ENCODE peak calls at places on chromosomes 12 and 14, in four cellular contexts. T is hepatocyte, P is GM23338, H is HCT116. Q is an unnamed sample.

GRCh38 chr12:19689801-19690472 is 250.6 kb downstream of the AEBP2 start:
- DNase-seq in T (no peak), H (peak), P (no peak), Q (no peak)

GRCh38 chr14:50023671-50024490 is 92.5 kb downstream of the VCPKMT start:
- DNase-seq in H (no peak), P (no peak), T (no peak), Q (no peak)

GRCh38 chr14:68684466-68685418 is 108.1 kb downstream of the ZFP36L1 start:
- DNase-seq in H (no peak), P (no peak), T (no peak), Q (peak)

GRCh38 chr14:101635238-101636080 is 74.2 kb downstream of the DIO3 start:
- DNase-seq in T (no peak), P (no peak), H (no peak), Q (no peak)

GRCh38 chr12:2804390-2805145 is 7.9 kb upstream of the ITFG2 start:
- DNase-seq in T (peak), P (no peak), H (no peak), Q (no peak)

GRCh38 chr14:31449971-31450610 is 7.2 kb downstream of the DTD2 start:
- DNase-seq in P (peak), T (peak), H (peak), Q (peak)

GRCh38 chr12:99259040-99259934 is 388.3 kb upstream of the GARIN6 start:
- DNase-seq in H (no peak), T (no peak), P (peak), Q (no peak)

GRCh38 chr12:130973109-130973508 is 19.4 kb downstream of the ADGRD1 start:
- DNase-seq in P (no peak), T (no peak), H (no peak), Q (no peak)

GRCh38 chr14:34081126-34081575 is 130.3 kb upstream of the EGLN3 start:
- DNase-seq in H (no peak), T (no peak), P (no peak), Q (no peak)

GRCh38 chr12:64682572-64683277 is 72.4 kb downstream of the RASSF3 start:
- DNase-seq in P (peak), H (no peak), T (peak), Q (no peak)

GRCh38 chr12:124727244-124727673 is 136.4 kb downstream of the SCARB1 start:
- DNase-seq in P (no peak), H (peak), T (no peak), Q (peak)

GRCh38 chr14:70707138-70708038 is 65.7 kb downstream of the TTC9 start:
- DNase-seq in P (peak), H (peak), T (peak), Q (peak)

GRCh38 chr14:78970677-78971076 is 800.5 kb downstream of the NRXN3 start:
- DNase-seq in T (no peak), P (no peak), H (no peak), Q (no peak)

GRCh38 chr14:102418169-102418852 is 55.6 kb downstream of the TECPR2 start:
- DNase-seq in T (no peak), P (no peak), H (no peak), Q (no peak)

GRCh38 chr12:94147377-94147990 is 893 bp upstream of the PLXNC1 start:
- DNase-seq in H (no peak), T (no peak), P (no peak), Q (peak)

GRCh38 chr14:40920380-40920779 is 686.3 kb upstream of the LRFN5 start:
- DNase-seq in T (no peak), P (no peak), H (no peak), Q (no peak)

GRCh38 chr14:40336846-40337245 is 904.6 kb upstream of the FBXO33 start:
- DNase-seq in H (no peak), P (peak), T (no peak), Q (no peak)

GRCh38 chr14:52363001-52363704 is 49.0 kb downstream of the PTGER2 start:
- DNase-seq in H (no peak), P (no peak), T (no peak), Q (no peak)

GRCh38 chr14:69711471-69712216 is 55.3 kb upstream of the SRSF5 start:
- DNase-seq in H (no peak), T (no peak), P (no peak), Q (no peak)

GRCh38 chr14:23436327-23437141 is 1.1 kb upstream of the MYH7 start:
- DNase-seq in H (no peak), P (no peak), T (peak), Q (no peak)

GRCh38 chr12:82430541-82431145 is 72.3 kb downstream of the METTL25 start:
- DNase-seq in H (no peak), P (no peak), T (no peak), Q (no peak)

GRCh38 chr14:77302926-77303325 is 17.8 kb downstream of the POMT2 start:
- DNase-seq in P (no peak), T (peak), H (peak), Q (no peak)

GRCh38 chr12:78746001-78746400 is 118.6 kb upstream of the SYT1 start:
- DNase-seq in T (no peak), H (no peak), P (no peak), Q (no peak)

GRCh38 chr14:61653507-61653906 is 41.8 kb upstream of the HIF1A start:
- DNase-seq in P (no peak), H (no peak), T (peak), Q (no peak)

GRCh38 chr14:74910556-74910955 is 12.5 kb downstream of the RPS6KL1 start:
- DNase-seq in P (no peak), T (no peak), H (no peak), Q (peak)

GRCh38 chr12:109999983-110000505 is 814 bp downstream of the ANKRD13A start:
- DNase-seq in H (no peak), P (peak), T (peak), Q (peak)

GRCh38 chr12:117360222-117360550 is 1.2 kb downstream of the NOS1 start:
- DNase-seq in T (no peak), H (no peak), P (peak), Q (no peak)

GRCh38 chr12:117361905-117362304 is 479 bp upstream of the NOS1 start:
- DNase-seq in P (peak), T (no peak), H (no peak), Q (no peak)

GRCh38 chr12:117360551-117361311 is 695 bp downstream of the NOS1 start:
- DNase-seq in H (no peak), T (no peak), P (peak), Q (no peak)

GRCh38 chr12:117362391-117362790 is 965 bp upstream of the NOS1 start:
- DNase-seq in P (no peak), T (no peak), H (no peak), Q (no peak)

DNA sequence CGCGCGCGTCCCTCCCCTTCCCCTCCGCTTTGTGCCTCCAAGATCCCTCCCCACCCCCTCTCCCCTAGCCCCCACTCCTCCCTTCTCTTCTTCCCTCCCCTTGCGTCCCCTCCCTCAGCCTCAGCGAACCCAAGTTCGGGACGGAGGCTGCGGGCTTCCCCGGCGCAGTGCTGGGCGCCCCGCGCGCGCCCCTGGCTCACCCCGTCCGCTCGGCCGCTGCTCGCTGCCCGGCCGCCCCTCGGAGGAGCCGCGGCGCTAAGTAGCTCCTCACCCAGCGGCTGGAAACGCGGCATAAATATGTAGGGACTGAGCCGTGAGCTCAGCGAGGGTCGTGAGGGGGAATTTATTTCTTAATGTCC is at the start of gene NOS1:
- DNase-seq in T (no peak), H (no peak), P (peak), Q (no peak)
- H2AFZ ChIP-seq in T (no peak), H (no peak), P (peak), Q (no peak)

GRCh38 chr14:103528512-103529382 is at the start of gene TRMT61A:
- DNase-seq in H (peak), T (peak), P (peak), Q (peak)
- H3K27ac ChIP-seq in H (peak), T (peak), P (peak), Q (peak)

GRCh38 chr14:56005580-56006053 is 112.6 kb upstream of the PELI2 start:
- DNase-seq in P (no peak), H (no peak), T (peak), Q (peak)
- H2AFZ ChIP-seq in P (peak), H (no peak), T (peak), Q (no peak)

DNA sequence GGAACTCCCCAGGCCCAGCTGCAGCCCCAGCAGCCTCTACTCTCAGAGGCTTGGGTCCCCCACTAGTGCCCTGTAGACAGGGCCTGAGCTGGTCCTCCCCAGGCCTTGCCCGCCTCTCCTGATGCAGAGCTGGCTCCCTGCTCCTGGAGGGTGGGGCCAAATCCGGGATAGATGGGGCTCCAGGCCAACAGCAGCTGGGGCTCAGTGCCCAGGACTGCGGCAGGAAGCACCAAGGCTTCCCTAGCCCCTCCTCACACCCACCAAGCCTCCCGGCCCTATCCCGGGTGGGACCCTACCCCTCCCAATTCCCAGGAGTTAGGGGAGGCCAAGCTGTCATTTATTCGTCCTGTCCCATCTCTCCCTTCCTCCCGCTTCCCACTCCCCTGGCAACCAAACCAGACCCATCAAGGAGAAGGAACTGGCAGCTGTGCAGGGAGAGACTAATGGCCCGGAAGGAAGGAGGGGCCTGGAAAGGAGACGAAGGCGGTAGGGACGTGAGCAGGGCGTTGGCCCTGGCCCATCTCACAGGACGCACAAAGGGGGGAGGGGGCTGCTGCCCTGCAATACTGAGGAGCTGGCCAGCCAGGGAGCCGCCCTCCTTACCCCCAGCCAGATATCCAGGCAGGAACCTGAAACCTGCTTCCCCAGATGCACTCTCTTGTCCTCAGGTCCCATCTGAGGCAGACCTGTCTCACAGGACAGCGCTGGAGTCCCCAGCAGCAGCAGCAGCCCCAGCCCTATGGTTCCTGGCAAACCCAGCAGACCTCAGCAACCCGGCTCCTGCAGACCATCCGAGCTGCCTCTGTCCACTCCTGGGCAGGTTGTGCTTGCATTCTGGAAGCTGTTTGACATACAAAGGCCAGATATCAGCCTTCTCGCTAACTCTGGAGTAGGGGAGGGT is 1.6 kb upstream of the PRPH start:
- DNase-seq in T (no peak), P (peak), H (no peak), Q (no peak)
- H3K27ac ChIP-seq in T (peak), P (no peak), H (no peak), Q (no peak)

Q was measured in Karpas-422.